ENCODE peak calls at places on chromosomes 1 and 21, in eight cellular contexts. V, J, G, T, X, U, Q and D are unnamed samples.

GRCh38 chr1:9369964-9370788 is 77.5 kb downstream of the SPSB1 start:
- DNase-seq in V (no peak), J (no peak), G (no peak), T (no peak), X (no peak), U (no peak), Q (no peak), D (peak; percentile 40)

GRCh38 chr1:21898326-21899155 is 38.6 kb downstream of the HSPG2 start:
- DNase-seq in V (no peak), J (peak; percentile 65), G (no peak), T (no peak), X (no peak), U (no peak), Q (no peak), D (peak; percentile 43)

GRCh38 chr1:205382561-205382960 is 25.8 kb upstream of the KLHDC8A start:
- DNase-seq in V (no peak), J (no peak), G (no peak), T (no peak), X (no peak), U (no peak), Q (no peak), D (no peak)

GRCh38 chr1:56712150-56712549 is 67.0 kb downstream of the PRKAA2 start:
- DNase-seq in V (no peak), J (no peak), G (no peak), T (no peak), X (no peak), U (no peak), Q (no peak), D (no peak)

GRCh38 chr1:75731881-75732280 is 7.4 kb downstream of the ACADM start:
- DNase-seq in V (no peak), J (no peak), G (no peak), T (no peak), X (no peak), U (no peak), Q (no peak), D (peak; percentile 5)

GRCh38 chr1:207002731-207003146 is 29.8 kb downstream of the C1orf116 start:
- DNase-seq in V (no peak), J (no peak), G (no peak), T (peak; percentile 92), X (no peak), U (peak; percentile 91), Q (no peak), D (no peak)

GRCh38 chr1:154791292-154792278 is 78.5 kb downstream of the KCNN3 start:
- DNase-seq in V (peak; percentile 100), J (peak; percentile 37), G (peak; percentile 70), T (no peak), X (peak; percentile 43), U (no peak), Q (no peak), D (no peak)

GRCh38 chr1:231990388-231990787 is 363.8 kb downstream of the DISC1 start:
- DNase-seq in V (no peak), J (peak; percentile 16), G (no peak), T (no peak), X (no peak), U (no peak), Q (no peak), D (no peak)

GRCh38 chr1:159408862-159409400 is 23.1 kb upstream of the OR10J4 start:
- DNase-seq in V (no peak), J (no peak), G (no peak), T (no peak), X (no peak), U (no peak), Q (no peak), D (no peak)

GRCh38 chr1:213034713-213035112 is 16.3 kb upstream of the RPS6KC1 start:
- DNase-seq in V (no peak), J (no peak), G (no peak), T (no peak), X (no peak), U (no peak), Q (no peak), D (no peak)

GRCh38 chr1:177817969-177818872 is 151.6 kb downstream of the SEC16B start:
- DNase-seq in V (peak; percentile 83), J (no peak), G (no peak), T (no peak), X (no peak), U (no peak), Q (no peak), D (no peak)

GRCh38 chr1:240562779-240563178 is 49.2 kb downstream of the GREM2 start:
- DNase-seq in V (no peak), J (no peak), G (no peak), T (no peak), X (no peak), U (no peak), Q (no peak), D (no peak)

GRCh38 chr1:4694492-4694891 is 40.1 kb downstream of the AJAP1 start:
- DNase-seq in V (no peak), J (no peak), G (no peak), T (no peak), X (no peak), U (no peak), Q (no peak), D (no peak)

GRCh38 chr1:201692307-201693018 is 136.5 kb upstream of the IPO9 start:
- DNase-seq in V (no peak), J (no peak), G (no peak), T (no peak), X (no peak), U (no peak), Q (no peak), D (no peak)

GRCh38 chr1:227574926-227575325 is 11.6 kb downstream of the ZNF678 start:
- DNase-seq in V (no peak), J (no peak), G (no peak), T (no peak), X (no peak), U (no peak), Q (no peak), D (no peak)

GRCh38 chr1:178052650-178053461 is 41.0 kb upstream of the RASAL2 start:
- DNase-seq in V (no peak), J (peak; percentile 33), G (peak; percentile 49), T (no peak), X (peak; percentile 61), U (no peak), Q (no peak), D (no peak)

GRCh38 chr1:226912587-226913176 is 27.4 kb upstream of the COQ8A start:
- DNase-seq in V (peak; percentile 80), J (peak; percentile 54), G (peak; percentile 75), T (peak; percentile 83), X (peak; percentile 80), U (peak; percentile 71), Q (peak; percentile 43), D (peak; percentile 9)

GRCh38 chr1:65791396-65791795 is 1.3 kb upstream of the PDE4B start:
- DNase-seq in V (no peak), J (no peak), G (no peak), T (no peak), X (no peak), U (no peak), Q (no peak), D (peak; percentile 61)
- H3K4me3 ChIP-seq in V (no peak overlapping the region), J (no peak overlapping the region), G (no peak overlapping the region), T (no peak overlapping the region), X (no peak overlapping the region), U (peak overlapping the region; percentile 49), Q (peak overlapping the region; percentile 66), D (no peak overlapping the region)

DNA sequence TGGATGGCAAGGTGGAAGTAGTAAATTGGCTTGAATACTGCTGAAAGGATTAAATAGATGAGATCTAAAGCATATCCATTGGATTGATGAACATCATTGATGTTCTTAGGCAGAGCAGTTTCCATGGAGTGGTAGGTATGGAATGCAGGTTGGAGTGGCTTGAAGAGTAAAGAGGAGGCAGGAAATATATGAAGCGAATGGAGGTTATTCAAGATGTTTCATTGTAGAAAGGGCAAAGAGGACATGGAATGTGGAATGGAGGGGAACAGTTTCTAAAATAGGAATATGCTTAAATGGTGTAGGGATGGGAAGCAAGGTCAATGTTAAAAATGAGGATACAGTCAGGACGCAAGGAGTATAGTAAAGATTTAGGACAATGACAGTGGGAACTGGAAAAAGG is 6.1 kb downstream of the OSBPL9 start:
- DNase-seq in V (no peak), J (no peak), G (no peak), T (no peak), X (no peak), U (no peak), Q (no peak), D (no peak)
- H3K4me3 ChIP-seq in V (no peak overlapping the region), J (no peak overlapping the region), G (no peak overlapping the region), T (no peak overlapping the region), X (no peak overlapping the region), U (no peak overlapping the region), Q (no peak overlapping the region), D (no peak overlapping the region)

DNA sequence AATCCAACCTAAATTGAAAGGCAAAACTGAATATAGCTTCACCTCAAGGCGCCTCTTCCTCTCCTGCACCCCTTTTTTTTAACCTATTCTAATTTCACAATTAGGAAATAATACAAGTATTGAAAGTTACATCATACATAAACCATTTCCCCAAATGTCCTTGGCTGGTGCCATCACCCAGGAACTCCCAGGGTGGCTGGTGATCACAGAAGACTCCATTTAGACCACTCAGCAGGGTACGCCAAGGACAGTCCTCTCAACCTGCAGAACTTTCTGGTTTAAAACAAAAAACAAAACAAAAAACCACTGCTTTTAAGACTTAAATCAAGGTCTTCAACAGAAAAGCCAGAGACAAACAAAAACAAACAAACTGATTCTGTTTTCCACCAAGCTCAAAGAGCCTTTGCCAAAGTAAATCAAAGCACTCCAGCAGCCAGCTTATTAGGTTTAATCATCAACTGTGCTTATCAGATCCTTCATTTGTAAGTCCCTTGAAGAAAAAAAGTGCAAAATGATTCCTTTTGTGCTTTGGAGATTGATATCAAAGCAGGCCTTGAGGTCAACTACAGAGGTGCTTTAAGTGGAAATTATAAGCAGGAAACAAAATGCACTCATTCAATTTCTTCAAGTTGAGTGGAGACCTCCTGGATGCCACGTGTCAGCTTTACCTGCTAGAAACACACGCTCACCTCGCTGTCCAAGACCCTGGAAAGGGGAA is 113.1 kb downstream of the ETS2 start:
- DNase-seq in V (no peak), J (no peak), G (peak; percentile 7), T (no peak), X (peak; percentile 67), U (no peak), Q (no peak), D (no peak)
- H3K4me3 ChIP-seq in V (no peak overlapping the region), J (no peak overlapping the region), G (no peak overlapping the region), T (no peak overlapping the region), X (no peak overlapping the region), U (no peak overlapping the region), Q (no peak overlapping the region), D (no peak overlapping the region)

GRCh38 chr1:66752671-66753371 is 562 bp downstream of the DYNLT5 start:
- DNase-seq in V (no peak), J (peak; percentile 14), G (no peak), T (no peak), X (no peak), U (peak; percentile 46), Q (no peak), D (no peak)
- H3K4me3 ChIP-seq in V (no peak overlapping the region), J (peak overlapping the region; percentile 53), G (peak overlapping the region; percentile 26), T (peak overlapping the region; percentile 42), X (no peak overlapping the region), U (peak overlapping the region; percentile 55), Q (peak overlapping the region; percentile 64), D (peak overlapping the region; percentile 59)